ENCODE peak calls at places on chromosomes 12 and 14, in six cellular contexts. One of them, this sample, is unnamed.

GRCh38 chr12:95624544-95624943 is 73.3 kb upstream of the USP44 start:
- DNase-seq in GM12878: no peak
- DNase-seq in suprapubic skin: no peak
- DNase-seq in HCT116: no peak
- DNase-seq in sigmoid colon: no peak
- DNase-seq in transverse colon: no peak
- DNase-seq in this sample: no peak

GRCh38 chr12:130186631-130187269 is 24.5 kb downstream of the FZD10 start:
- DNase-seq in GM12878: no peak
- DNase-seq in suprapubic skin: no peak
- DNase-seq in HCT116: no peak
- DNase-seq in sigmoid colon: peak
- DNase-seq in transverse colon: no peak
- DNase-seq in this sample: no peak

GRCh38 chr14:34365309-34365915 is 96.6 kb downstream of the SPTSSA start:
- DNase-seq in GM12878: no peak
- DNase-seq in suprapubic skin: no peak
- DNase-seq in HCT116: no peak
- DNase-seq in sigmoid colon: no peak
- DNase-seq in transverse colon: no peak
- DNase-seq in this sample: no peak

GRCh38 chr12:45170456-45171042 is 45.3 kb upstream of the ANO6 start:
- DNase-seq in GM12878: peak
- DNase-seq in suprapubic skin: peak
- DNase-seq in HCT116: peak
- DNase-seq in sigmoid colon: peak
- DNase-seq in transverse colon: peak
- DNase-seq in this sample: peak

GRCh38 chr12:11607313-11608081 is 42.0 kb upstream of the ETV6 start:
- DNase-seq in GM12878: no peak
- DNase-seq in suprapubic skin: no peak
- DNase-seq in HCT116: no peak
- DNase-seq in sigmoid colon: no peak
- DNase-seq in transverse colon: peak
- DNase-seq in this sample: no peak

GRCh38 chr14:42950363-42950762 is 1343.7 kb downstream of the LRFN5 start:
- DNase-seq in GM12878: no peak
- DNase-seq in suprapubic skin: no peak
- DNase-seq in HCT116: no peak
- DNase-seq in sigmoid colon: no peak
- DNase-seq in transverse colon: no peak
- DNase-seq in this sample: no peak

GRCh38 chr12:67925077-67925476 is 64.2 kb upstream of the IFNG-AS1 start:
- DNase-seq in GM12878: no peak
- DNase-seq in suprapubic skin: no peak
- DNase-seq in HCT116: no peak
- DNase-seq in sigmoid colon: no peak
- DNase-seq in transverse colon: no peak
- DNase-seq in this sample: no peak

GRCh38 chr12:2049604-2050540 is 2.9 kb upstream of the CACNA1C start:
- DNase-seq in GM12878: no peak
- DNase-seq in suprapubic skin: no peak
- DNase-seq in HCT116: no peak
- DNase-seq in sigmoid colon: no peak
- DNase-seq in transverse colon: no peak
- DNase-seq in this sample: no peak

GRCh38 chr14:39265741-39266588 is 32.2 kb downstream of the MIA2 start:
- DNase-seq in GM12878: no peak
- DNase-seq in suprapubic skin: no peak
- DNase-seq in HCT116: peak
- DNase-seq in sigmoid colon: no peak
- DNase-seq in transverse colon: no peak
- DNase-seq in this sample: no peak

GRCh38 chr12:108801736-108802665 is 55.4 kb downstream of the SSH1 start:
- DNase-seq in GM12878: no peak
- DNase-seq in suprapubic skin: peak
- DNase-seq in HCT116: no peak
- DNase-seq in sigmoid colon: peak
- DNase-seq in transverse colon: peak
- DNase-seq in this sample: no peak

GRCh38 chr12:28057856-28058615 is 85.5 kb upstream of the PTHLH start:
- DNase-seq in GM12878: peak
- DNase-seq in suprapubic skin: no peak
- DNase-seq in HCT116: no peak
- DNase-seq in sigmoid colon: no peak
- DNase-seq in transverse colon: no peak
- DNase-seq in this sample: no peak

GRCh38 chr12:130557876-130558770 is 158.0 kb downstream of the RIMBP2 start:
- DNase-seq in GM12878: no peak
- DNase-seq in suprapubic skin: no peak
- DNase-seq in HCT116: no peak
- DNase-seq in sigmoid colon: no peak
- DNase-seq in transverse colon: peak
- DNase-seq in this sample: no peak

GRCh38 chr14:50027797-50028196 is 88.6 kb downstream of the VCPKMT start:
- DNase-seq in GM12878: no peak
- DNase-seq in suprapubic skin: no peak
- DNase-seq in HCT116: no peak
- DNase-seq in sigmoid colon: no peak
- DNase-seq in transverse colon: no peak
- DNase-seq in this sample: peak
- TF ChIP-seq POLR2AphosphoS5 in GM12878: no peak
- TF ChIP-seq POLR2AphosphoS5 in suprapubic skin: no peak
- TF ChIP-seq POLR2AphosphoS5 in HCT116: no peak
- TF ChIP-seq POLR2AphosphoS5 in sigmoid colon: no peak
- TF ChIP-seq POLR2AphosphoS5 in transverse colon: no peak
- TF ChIP-seq POLR2AphosphoS5 in this sample: no peak

GRCh38 chr14:99821519-99822165 is 28.4 kb downstream of the EML1 start:
- DNase-seq in GM12878: no peak
- DNase-seq in suprapubic skin: no peak
- DNase-seq in HCT116: no peak
- DNase-seq in sigmoid colon: no peak
- DNase-seq in transverse colon: no peak
- DNase-seq in this sample: no peak
- TF ChIP-seq POLR2AphosphoS5 in GM12878: no peak
- TF ChIP-seq POLR2AphosphoS5 in suprapubic skin: no peak
- TF ChIP-seq POLR2AphosphoS5 in HCT116: no peak
- TF ChIP-seq POLR2AphosphoS5 in sigmoid colon: no peak
- TF ChIP-seq POLR2AphosphoS5 in transverse colon: no peak
- TF ChIP-seq POLR2AphosphoS5 in this sample: no peak

GRCh38 chr12:7151532-7151931 is 21.4 kb downstream of the CLSTN3 start:
- DNase-seq in GM12878: no peak
- DNase-seq in suprapubic skin: no peak
- DNase-seq in HCT116: no peak
- DNase-seq in sigmoid colon: peak
- DNase-seq in transverse colon: no peak
- DNase-seq in this sample: no peak

GRCh38 chr12:7150841-7151240 is 20.7 kb downstream of the CLSTN3 start:
- DNase-seq in GM12878: no peak
- DNase-seq in suprapubic skin: no peak
- DNase-seq in HCT116: no peak
- DNase-seq in sigmoid colon: peak
- DNase-seq in transverse colon: no peak
- DNase-seq in this sample: no peak

GRCh38 chr12:7152818-7153217 is 22.6 kb downstream of the CLSTN3 start:
- DNase-seq in GM12878: no peak
- DNase-seq in suprapubic skin: no peak
- DNase-seq in HCT116: no peak
- DNase-seq in sigmoid colon: no peak
- DNase-seq in transverse colon: no peak
- DNase-seq in this sample: no peak

GRCh38 chr12:7146906-7147305 is 16.7 kb downstream of the CLSTN3 start:
- DNase-seq in GM12878: no peak
- DNase-seq in suprapubic skin: no peak
- DNase-seq in HCT116: no peak
- DNase-seq in sigmoid colon: peak
- DNase-seq in transverse colon: no peak
- DNase-seq in this sample: no peak

DNA sequence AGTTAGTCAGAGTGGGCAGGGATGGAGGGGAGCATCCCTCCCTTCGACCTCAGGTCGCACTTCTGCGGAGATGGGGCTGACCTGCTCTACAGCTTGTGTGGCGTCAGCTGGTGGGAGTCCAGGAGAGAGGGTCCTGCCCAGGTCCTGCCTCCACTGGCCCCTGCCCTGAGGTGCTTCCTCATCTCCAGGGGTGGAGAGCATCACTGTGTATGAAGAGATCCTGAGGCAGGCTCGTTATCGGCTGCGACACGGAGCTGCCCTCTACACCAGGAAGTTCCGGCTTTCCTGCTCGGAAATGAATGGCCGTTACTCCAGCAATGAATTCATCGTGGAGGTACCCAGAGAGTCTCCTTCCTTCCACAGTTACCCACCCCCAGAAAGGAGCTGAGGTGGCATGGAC is 20.2 kb downstream of the CLSTN3 start:
- DNase-seq in GM12878: no peak
- DNase-seq in suprapubic skin: no peak
- DNase-seq in HCT116: no peak
- DNase-seq in sigmoid colon: peak
- DNase-seq in transverse colon: no peak
- DNase-seq in this sample: no peak
- TF ChIP-seq POLR2AphosphoS5 in GM12878: no peak
- TF ChIP-seq POLR2AphosphoS5 in suprapubic skin: no peak
- TF ChIP-seq POLR2AphosphoS5 in HCT116: no peak
- TF ChIP-seq POLR2AphosphoS5 in sigmoid colon: no peak
- TF ChIP-seq POLR2AphosphoS5 in transverse colon: no peak
- TF ChIP-seq POLR2AphosphoS5 in this sample: no peak

DNA sequence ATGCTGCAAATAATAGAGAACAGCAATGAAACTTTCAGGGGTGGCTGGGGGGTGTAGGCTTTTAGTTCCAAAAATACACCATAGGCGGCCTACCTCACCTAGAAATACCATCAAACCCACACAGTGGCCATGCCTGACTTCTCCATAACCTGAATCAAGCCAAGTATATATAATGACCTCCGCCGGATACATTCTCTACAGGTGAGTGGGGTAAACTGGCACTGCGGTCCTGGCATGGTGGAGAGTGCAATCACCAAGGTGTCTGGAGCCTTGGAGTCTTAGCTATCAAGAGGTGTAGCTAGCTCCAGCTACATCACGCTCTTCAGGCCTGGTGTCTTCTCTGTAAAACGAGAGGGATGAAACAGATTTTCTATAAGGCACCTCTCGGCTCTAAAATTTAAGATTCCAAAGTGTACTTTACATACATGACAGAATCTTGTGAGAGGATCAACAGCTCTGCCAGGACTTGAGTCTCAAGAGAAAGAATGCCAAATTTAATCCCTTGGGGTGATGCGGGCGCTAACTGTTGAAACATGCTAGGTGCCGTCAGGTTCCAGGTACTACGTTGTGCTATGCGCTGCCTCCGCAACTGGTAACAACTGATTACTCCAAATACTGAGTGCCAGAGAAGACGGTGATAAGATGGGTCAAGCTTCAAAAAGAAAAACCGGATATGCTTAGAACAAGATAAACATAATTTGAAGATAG is 1.0 kb downstream of the ZBTB25 start:
- DNase-seq in GM12878: no peak
- DNase-seq in suprapubic skin: peak
- DNase-seq in HCT116: no peak
- DNase-seq in sigmoid colon: peak
- DNase-seq in transverse colon: peak
- DNase-seq in this sample: peak
- TF ChIP-seq POLR2AphosphoS5 in GM12878: no peak
- TF ChIP-seq POLR2AphosphoS5 in suprapubic skin: no peak
- TF ChIP-seq POLR2AphosphoS5 in HCT116: no peak
- TF ChIP-seq POLR2AphosphoS5 in sigmoid colon: no peak
- TF ChIP-seq POLR2AphosphoS5 in transverse colon: no peak
- TF ChIP-seq POLR2AphosphoS5 in this sample: no peak

GRCh38 chr12:76197283-76197682 is 112.8 kb upstream of the NAP1L1 start:
- DNase-seq in GM12878: no peak
- DNase-seq in suprapubic skin: no peak
- DNase-seq in HCT116: no peak
- DNase-seq in sigmoid colon: no peak
- DNase-seq in transverse colon: no peak
- DNase-seq in this sample: no peak

GRCh38 chr12:76193961-76194360 is 109.5 kb upstream of the NAP1L1 start:
- DNase-seq in GM12878: no peak
- DNase-seq in suprapubic skin: no peak
- DNase-seq in HCT116: no peak
- DNase-seq in sigmoid colon: no peak
- DNase-seq in transverse colon: no peak
- DNase-seq in this sample: no peak

GRCh38 chr12:76195920-76196319 is 111.4 kb upstream of the NAP1L1 start:
- DNase-seq in GM12878: no peak
- DNase-seq in suprapubic skin: no peak
- DNase-seq in HCT116: no peak
- DNase-seq in sigmoid colon: no peak
- DNase-seq in transverse colon: no peak
- DNase-seq in this sample: no peak

GRCh38 chr12:76192416-76192815 is 107.9 kb upstream of the NAP1L1 start:
- DNase-seq in GM12878: no peak
- DNase-seq in suprapubic skin: no peak
- DNase-seq in HCT116: no peak
- DNase-seq in sigmoid colon: no peak
- DNase-seq in transverse colon: no peak
- DNase-seq in this sample: no peak

DNA sequence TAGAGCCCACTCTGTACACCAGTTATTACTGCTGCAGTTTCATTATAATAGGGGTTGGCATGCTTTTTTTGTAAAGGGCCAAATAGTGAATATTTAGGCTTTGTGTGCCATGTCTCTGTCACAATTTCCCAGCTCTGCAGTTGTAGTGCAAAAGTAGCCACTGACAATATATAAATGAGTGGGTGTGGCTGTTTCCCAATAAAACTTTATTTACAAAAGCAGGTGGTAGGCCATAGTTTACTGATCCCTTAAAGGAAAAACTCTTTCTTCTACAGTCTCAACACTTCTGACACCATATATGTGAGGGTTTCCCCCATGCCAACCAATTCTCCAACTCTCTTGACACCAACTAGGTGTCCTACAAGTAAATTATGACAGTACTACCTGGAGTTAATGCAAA is 110.2 kb upstream of the NAP1L1 start:
- DNase-seq in GM12878: no peak
- DNase-seq in suprapubic skin: no peak
- DNase-seq in HCT116: no peak
- DNase-seq in sigmoid colon: no peak
- DNase-seq in transverse colon: no peak
- DNase-seq in this sample: no peak
- TF ChIP-seq POLR2AphosphoS5 in GM12878: no peak
- TF ChIP-seq POLR2AphosphoS5 in suprapubic skin: no peak
- TF ChIP-seq POLR2AphosphoS5 in HCT116: no peak
- TF ChIP-seq POLR2AphosphoS5 in sigmoid colon: no peak
- TF ChIP-seq POLR2AphosphoS5 in transverse colon: no peak
- TF ChIP-seq POLR2AphosphoS5 in this sample: no peak

GRCh38 chr12:64469455-64470142 is 17.7 kb downstream of the TBK1 start:
- DNase-seq in GM12878: no peak
- DNase-seq in suprapubic skin: no peak
- DNase-seq in HCT116: no peak
- DNase-seq in sigmoid colon: no peak
- DNase-seq in transverse colon: no peak
- DNase-seq in this sample: no peak
- TF ChIP-seq POLR2AphosphoS5 in GM12878: no peak
- TF ChIP-seq POLR2AphosphoS5 in suprapubic skin: no peak
- TF ChIP-seq POLR2AphosphoS5 in HCT116: no peak
- TF ChIP-seq POLR2AphosphoS5 in sigmoid colon: no peak
- TF ChIP-seq POLR2AphosphoS5 in transverse colon: no peak
- TF ChIP-seq POLR2AphosphoS5 in this sample: no peak